ENCODE peak calls at places on chromosomes 12 and 14, in six cellular contexts. One of them, this sample, is unnamed.

GRCh38 chr14:75732888-75733287 is 71.8 kb downstream of the TTLL5 start:
- DNase-seq in right atrium auricular region: no peak
- DNase-seq in brain microvascular endothelial cell: no peak
- DNase-seq in WTC11: no peak
- DNase-seq in skeletal muscle cell: no peak
- DNase-seq in foreskin keratinocyte: no peak
- DNase-seq in this sample: no peak

GRCh38 chr14:50139192-50139591 is 22.8 kb upstream of the VCPKMT start:
- DNase-seq in skeletal muscle cell: no peak
- DNase-seq in foreskin keratinocyte: no peak
- DNase-seq in right atrium auricular region: no peak
- DNase-seq in WTC11: no peak
- DNase-seq in brain microvascular endothelial cell: peak; percentile 80
- DNase-seq in this sample: no peak

GRCh38 chr14:68941820-68942219 is 37.3 kb downstream of the ACTN1 start:
- DNase-seq in WTC11: peak; percentile 78
- DNase-seq in skeletal muscle cell: peak; percentile 72
- DNase-seq in foreskin keratinocyte: peak; percentile 98
- DNase-seq in right atrium auricular region: peak; percentile 84
- DNase-seq in brain microvascular endothelial cell: peak; percentile 97
- DNase-seq in this sample: peak; percentile 84

GRCh38 chr12:124992874-124993567 is 424 bp upstream of the BRI3BP start:
- DNase-seq in foreskin keratinocyte: peak; percentile 73
- DNase-seq in brain microvascular endothelial cell: peak; percentile 6
- DNase-seq in skeletal muscle cell: no peak
- DNase-seq in WTC11: peak; percentile 92
- DNase-seq in right atrium auricular region: no peak
- DNase-seq in this sample: peak; percentile 74

GRCh38 chr12:12883369-12884001 is 7.9 kb upstream of the GPRC5A start:
- DNase-seq in foreskin keratinocyte: peak; percentile 87
- DNase-seq in right atrium auricular region: no peak
- DNase-seq in skeletal muscle cell: no peak
- DNase-seq in WTC11: no peak
- DNase-seq in brain microvascular endothelial cell: no peak
- DNase-seq in this sample: no peak

GRCh38 chr14:80477388-80478160 is 266.3 kb upstream of the DIO2 start:
- DNase-seq in skeletal muscle cell: no peak
- DNase-seq in WTC11: no peak
- DNase-seq in foreskin keratinocyte: no peak
- DNase-seq in right atrium auricular region: no peak
- DNase-seq in brain microvascular endothelial cell: no peak
- DNase-seq in this sample: no peak

GRCh38 chr12:122830517-122831214 is 4.6 kb upstream of the HIP1R start:
- DNase-seq in right atrium auricular region: no peak
- DNase-seq in brain microvascular endothelial cell: peak; percentile 59
- DNase-seq in skeletal muscle cell: peak; percentile 71
- DNase-seq in WTC11: no peak
- DNase-seq in foreskin keratinocyte: peak; percentile 97
- DNase-seq in this sample: no peak

GRCh38 chr14:34043627-34044372 is 92.9 kb upstream of the EGLN3 start:
- DNase-seq in WTC11: no peak
- DNase-seq in skeletal muscle cell: no peak
- DNase-seq in foreskin keratinocyte: peak; percentile 77
- DNase-seq in right atrium auricular region: no peak
- DNase-seq in brain microvascular endothelial cell: no peak
- DNase-seq in this sample: no peak

GRCh38 chr12:125340791-125341190 is 275.6 kb downstream of the AACS start:
- DNase-seq in brain microvascular endothelial cell: peak; percentile 50
- DNase-seq in skeletal muscle cell: peak; percentile 93
- DNase-seq in right atrium auricular region: peak; percentile 59
- DNase-seq in WTC11: no peak
- DNase-seq in foreskin keratinocyte: peak; percentile 13
- DNase-seq in this sample: no peak

GRCh38 chr12:44245932-44246331 is 410.1 kb downstream of the TMEM117 start:
- DNase-seq in foreskin keratinocyte: no peak
- DNase-seq in skeletal muscle cell: no peak
- DNase-seq in right atrium auricular region: no peak
- DNase-seq in brain microvascular endothelial cell: no peak
- DNase-seq in WTC11: no peak
- DNase-seq in this sample: no peak

GRCh38 chr12:94070520-94070919 is 77.9 kb upstream of the PLXNC1 start:
- DNase-seq in skeletal muscle cell: no peak
- DNase-seq in foreskin keratinocyte: no peak
- DNase-seq in right atrium auricular region: no peak
- DNase-seq in WTC11: no peak
- DNase-seq in brain microvascular endothelial cell: no peak
- DNase-seq in this sample: no peak

GRCh38 chr12:27549801-27550652 is 26.0 kb downstream of the PPFIBP1 start:
- DNase-seq in skeletal muscle cell: peak; percentile 98
- DNase-seq in brain microvascular endothelial cell: peak; percentile 97
- DNase-seq in foreskin keratinocyte: peak; percentile 86
- DNase-seq in WTC11: peak; percentile 23
- DNase-seq in right atrium auricular region: peak; percentile 96
- DNase-seq in this sample: peak; percentile 87

GRCh38 chr12:16095531-16096110 is 181.9 kb downstream of the SLC15A5 start:
- DNase-seq in skeletal muscle cell: no peak
- DNase-seq in right atrium auricular region: no peak
- DNase-seq in foreskin keratinocyte: no peak
- DNase-seq in brain microvascular endothelial cell: no peak
- DNase-seq in WTC11: no peak
- DNase-seq in this sample: no peak

GRCh38 chr14:54335569-54336155 is 61.1 kb upstream of the CDKN3 start:
- DNase-seq in skeletal muscle cell: no peak
- DNase-seq in foreskin keratinocyte: no peak
- DNase-seq in WTC11: no peak
- DNase-seq in right atrium auricular region: no peak
- DNase-seq in brain microvascular endothelial cell: no peak
- DNase-seq in this sample: no peak

GRCh38 chr14:54356172-54356571 is 40.6 kb upstream of the CDKN3 start:
- DNase-seq in brain microvascular endothelial cell: peak; percentile 61
- DNase-seq in foreskin keratinocyte: peak; percentile 36
- DNase-seq in skeletal muscle cell: peak; percentile 63
- DNase-seq in right atrium auricular region: no peak
- DNase-seq in WTC11: no peak
- DNase-seq in this sample: no peak

This sample was measured in ureter.